ENCODE peak calls at places on chromosomes 12 and 14, in six cellular contexts. A is body of pancreas, T is mammary epithelial cell, H is thyroid gland, R is heart left ventricle, U is mesenchymal stem cell. J is an unnamed sample. For H3K36me3, the result is how much of the 10 kb centered on the place peaks cover.

GRCh38 chr12:100058482-100059029 is 73.8 kb upstream of the ANKS1B start:
- DNase-seq in A (no peak), T (peak), H (no peak), R (no peak), U (peak), J (peak)

GRCh38 chr12:50507930-50508329 is 3.1 kb downstream of the DIP2B start:
- DNase-seq in A (no peak), T (no peak), H (no peak), R (no peak), U (no peak), J (no peak)

GRCh38 chr14:69658664-69659261 is 47.4 kb downstream of the SUSD6 start:
- DNase-seq in A (no peak), T (peak), H (no peak), R (no peak), U (no peak), J (peak)

GRCh38 chr12:76763746-76764675 is at the start of gene ZDHHC17:
- DNase-seq in A (peak), T (peak), H (peak), R (peak), U (peak), J (peak)

GRCh38 chr14:23601845-23602180 is 23.2 kb upstream of the JPH4 start:
- DNase-seq in A (no peak), T (no peak), H (no peak), R (no peak), U (no peak), J (no peak)

GRCh38 chr12:27387473-27387872 is 54.8 kb downstream of the BMAL2 start:
- DNase-seq in A (no peak), T (no peak), H (no peak), R (no peak), U (no peak), J (no peak)

GRCh38 chr12:30880061-30880460 is 46.5 kb upstream of the TSPAN11 start:
- DNase-seq in A (no peak), T (no peak), H (no peak), R (no peak), U (peak), J (no peak)

GRCh38 chr14:61616524-61617185 is 78.7 kb upstream of the HIF1A start:
- DNase-seq in A (no peak), T (peak), H (no peak), R (no peak), U (peak), J (peak)

GRCh38 chr12:4203772-4204376 is 69.7 kb upstream of the CCND2 start:
- DNase-seq in A (no peak), T (no peak), H (no peak), R (no peak), U (no peak), J (no peak)

GRCh38 chr12:94603434-94604068 is 46.8 kb downstream of the TMCC3 start:
- DNase-seq in A (peak), T (no peak), H (no peak), R (no peak), U (no peak), J (no peak)

GRCh38 chr14:31278883-31279282 is 71.3 kb upstream of the HECTD1 start:
- DNase-seq in A (no peak), T (no peak), H (no peak), R (no peak), U (no peak), J (no peak)

GRCh38 chr14:87995500-87996275 is 2.7 kb upstream of the GALC start:
- DNase-seq in A (no peak), T (no peak), H (no peak), R (no peak), U (peak), J (no peak)

GRCh38 chr12:114508529-114509129 is 102.7 kb upstream of the TBX5 start:
- DNase-seq in A (peak), T (peak), H (peak), R (peak), U (peak), J (peak)

GRCh38 chr12:54052745-54053624 is 650 bp upstream of the HOXC4 start:
- DNase-seq in A (no peak), T (no peak), H (no peak), R (no peak), U (peak), J (no peak)

GRCh38 chr12:29148065-29148957 is 767 bp upstream of the FAR2 start:
- DNase-seq in A (no peak), T (peak), H (peak), R (peak), U (peak), J (peak)

GRCh38 chr14:65788876-65789859 is 376.6 kb downstream of the FUT8 start:
- DNase-seq in A (no peak), T (no peak), H (no peak), R (no peak), U (no peak), J (no peak)

GRCh38 chr14:86038401-86038985 is 508.5 kb downstream of the FLRT2 start:
- DNase-seq in A (peak), T (peak), H (peak), R (peak), U (peak), J (peak)

GRCh38 chr14:91303091-91303923 is 58.8 kb upstream of the GPR68 start:
- DNase-seq in A (no peak), T (no peak), H (no peak), R (peak), U (no peak), J (peak)

GRCh38 chr12:68425998-68426397 is 93.8 kb upstream of the MDM1 start:
- DNase-seq in A (no peak), T (peak), H (no peak), R (no peak), U (peak), J (no peak)

GRCh38 chr14:92459479-92460421 is 53.8 kb upstream of the RIN3 start:
- DNase-seq in A (no peak), T (no peak), H (peak), R (peak), U (no peak), J (no peak)

GRCh38 chr14:103078420-103078749 is 5.6 kb upstream of the LBHD2 start:
- DNase-seq in A (peak), T (peak), H (peak), R (peak), U (peak), J (peak)

GRCh38 chr12:124952801-124953200 is 36.1 kb downstream of the DHX37 start:
- DNase-seq in A (no peak), T (no peak), H (no peak), R (no peak), U (no peak), J (peak)

GRCh38 chr12:124956571-124956970 is 32.4 kb downstream of the DHX37 start:
- DNase-seq in A (no peak), T (no peak), H (no peak), R (no peak), U (no peak), J (no peak)

GRCh38 chr12:124953689-124954405 is 35.1 kb downstream of the DHX37 start:
- DNase-seq in A (no peak), T (no peak), H (no peak), R (no peak), U (no peak), J (no peak)

GRCh38 chr12:124952295-124952694 is 36.6 kb downstream of the DHX37 start:
- DNase-seq in A (no peak), T (no peak), H (no peak), R (peak), U (no peak), J (no peak)

GRCh38 chr12:124954771-124955170 is 34.2 kb downstream of the DHX37 start:
- DNase-seq in A (no peak), T (no peak), H (no peak), R (no peak), U (no peak), J (no peak)
- H3K36me3 ChIP-seq in A (under half), T (under half), H (under half), R (half or more), U (half or more), J (under half)

GRCh38 chr12:25531502-25532052 is 21.5 kb downstream of the LMNTD1 start:
- DNase-seq in A (no peak), T (no peak), H (no peak), R (no peak), U (no peak), J (no peak)
- H3K27ac ChIP-seq in A (no peak), T (no peak), H (no peak), R (no peak), U (no peak), J (no peak)

GRCh38 chr14:67646136-67646535 is 26.4 kb downstream of the ARG2 start:
- DNase-seq in A (no peak), T (no peak), H (no peak), R (no peak), U (no peak), J (no peak)

GRCh38 chr14:67643671-67644070 is 24.0 kb downstream of the ARG2 start:
- DNase-seq in A (no peak), T (peak), H (no peak), R (no peak), U (no peak), J (no peak)

GRCh38 chr14:67645414-67645813 is 25.7 kb downstream of the ARG2 start:
- DNase-seq in A (peak), T (no peak), H (no peak), R (no peak), U (no peak), J (no peak)

GRCh38 chr14:67641902-67642749 is 22.4 kb downstream of the ARG2 start:
- DNase-seq in A (no peak), T (no peak), H (no peak), R (no peak), U (no peak), J (no peak)

DNA sequence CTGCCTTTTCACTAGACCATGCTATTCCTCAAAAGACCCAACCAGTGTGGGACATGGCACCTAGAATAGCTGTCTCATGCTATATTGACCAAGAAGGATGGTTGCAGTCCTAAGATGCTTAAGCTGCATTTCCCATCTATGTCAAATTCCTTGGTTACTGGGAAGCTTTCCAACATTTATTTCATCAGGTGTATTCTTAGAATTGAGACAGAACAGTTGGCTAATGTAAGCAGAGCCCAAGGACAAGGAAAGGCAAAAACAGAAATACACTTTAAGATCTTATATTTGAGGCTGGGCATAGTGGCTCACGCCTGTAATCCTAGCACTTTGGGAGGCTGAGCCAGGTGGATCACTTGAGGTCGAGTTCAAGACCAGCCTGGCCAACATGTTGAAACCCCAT is 24.7 kb downstream of the ARG2 start:
- DNase-seq in A (no peak), T (no peak), H (no peak), R (no peak), U (peak), J (no peak)
- H3K36me3 ChIP-seq in A (under half), T (under half), H (under half), R (under half), U (under half), J (under half)

DNA sequence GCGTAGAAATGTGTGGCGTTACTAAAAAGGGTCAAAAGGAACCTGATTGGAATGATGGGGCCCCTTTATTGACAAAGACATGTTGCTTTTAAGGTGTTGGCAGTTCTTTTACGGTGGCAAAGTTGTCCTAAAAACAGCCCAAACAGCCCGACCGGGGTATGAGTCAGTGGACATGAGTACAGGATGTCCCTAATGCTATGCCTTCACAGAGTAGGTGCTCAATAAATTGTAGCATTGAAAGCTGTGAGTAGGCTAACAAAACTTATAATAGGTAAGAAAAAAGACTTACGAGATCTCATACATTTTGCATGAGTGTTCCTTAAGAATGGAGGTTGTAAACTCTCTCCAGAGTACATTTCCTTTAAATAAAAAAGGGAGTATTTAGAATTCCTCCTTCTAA is 2.6 kb downstream of the ELK3 start:
- DNase-seq in A (no peak), T (peak), H (no peak), R (no peak), U (peak), J (peak)
- H3K27ac ChIP-seq in A (peak), T (peak), H (peak), R (peak), U (peak), J (peak)

GRCh38 chr12:56599797-56600196 is 30.3 kb downstream of the BAZ2A start:
- DNase-seq in A (no peak), T (no peak), H (no peak), R (no peak), U (no peak), J (no peak)

GRCh38 chr12:56599041-56599440 is 31.1 kb downstream of the BAZ2A start:
- DNase-seq in A (no peak), T (no peak), H (no peak), R (no peak), U (no peak), J (no peak)

GRCh38 chr12:56600753-56601152 is 29.4 kb downstream of the BAZ2A start:
- DNase-seq in A (no peak), T (no peak), H (no peak), R (no peak), U (no peak), J (no peak)

GRCh38 chr12:56602239-56602638 is 27.9 kb downstream of the BAZ2A start:
- DNase-seq in A (no peak), T (no peak), H (no peak), R (no peak), U (no peak), J (no peak)

GRCh38 chr12:56601503-56601902 is 28.6 kb downstream of the BAZ2A start:
- DNase-seq in A (no peak), T (no peak), H (no peak), R (peak), U (no peak), J (no peak)
- H3K36me3 ChIP-seq in A (half or more), T (under half), H (half or more), R (half or more), U (half or more), J (under half)

GRCh38 chr12:19706936-19707335 is 267.6 kb downstream of the AEBP2 start:
- DNase-seq in A (no peak), T (no peak), H (no peak), R (no peak), U (no peak), J (no peak)

GRCh38 chr12:19712041-19712440 is 272.7 kb downstream of the AEBP2 start:
- DNase-seq in A (no peak), T (peak), H (no peak), R (no peak), U (peak), J (no peak)

GRCh38 chr12:19707948-19708409 is 268.7 kb downstream of the AEBP2 start:
- DNase-seq in A (no peak), T (peak), H (no peak), R (no peak), U (peak), J (no peak)

GRCh38 chr12:19709889-19710288 is 270.6 kb downstream of the AEBP2 start:
- DNase-seq in A (no peak), T (no peak), H (peak), R (no peak), U (no peak), J (no peak)

GRCh38 chr12:19710811-19711793 is 271.8 kb downstream of the AEBP2 start:
- DNase-seq in A (peak), T (no peak), H (no peak), R (no peak), U (peak), J (no peak)
- H3K27ac ChIP-seq in A (peak), T (no peak), H (peak), R (peak), U (peak), J (no peak)

DNA sequence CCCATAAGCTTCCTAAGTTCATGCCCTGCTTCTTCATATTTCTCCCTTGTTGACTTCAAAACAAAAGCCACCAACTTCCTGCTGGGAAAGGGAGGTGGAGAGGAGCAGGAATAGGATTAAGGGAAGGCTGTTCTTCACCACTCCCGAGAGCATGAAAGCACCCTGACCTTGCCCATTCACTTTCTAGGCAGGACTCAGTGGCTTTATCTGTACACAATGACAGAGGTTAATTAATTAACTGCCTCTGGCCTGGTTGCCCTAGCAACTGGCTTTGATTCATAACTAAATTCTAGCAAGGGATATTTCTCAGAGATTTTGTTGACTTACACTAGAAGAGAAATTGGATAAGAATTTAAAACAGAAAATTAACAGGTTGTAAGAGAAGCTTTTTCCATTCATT is 396.8 kb downstream of the RPS29 start:
- DNase-seq in A (no peak), T (no peak), H (no peak), R (no peak), U (no peak), J (no peak)
- H3K36me3 ChIP-seq in A (under half), T (under half), H (under half), R (under half), U (under half), J (under half)

GRCh38 chr14:22336031-22336430 is 253.0 kb downstream of the DAD1 start:
- DNase-seq in A (no peak), T (no peak), H (no peak), R (no peak), U (peak), J (no peak)

GRCh38 chr14:22339277-22339676 is 249.7 kb downstream of the DAD1 start:
- DNase-seq in A (peak), T (no peak), H (peak), R (peak), U (peak), J (no peak)

GRCh38 chr14:22334627-22335026 is 254.4 kb downstream of the DAD1 start:
- DNase-seq in A (no peak), T (no peak), H (no peak), R (no peak), U (no peak), J (no peak)

GRCh38 chr14:22337938-22338337 is 251.1 kb downstream of the DAD1 start:
- DNase-seq in A (no peak), T (no peak), H (no peak), R (no peak), U (no peak), J (no peak)

GRCh38 chr14:22338381-22338780 is 250.6 kb downstream of the DAD1 start:
- DNase-seq in A (no peak), T (no peak), H (peak), R (no peak), U (no peak), J (no peak)
- H3K27ac ChIP-seq in A (no peak), T (no peak), H (peak), R (peak), U (no peak), J (no peak)

DNA sequence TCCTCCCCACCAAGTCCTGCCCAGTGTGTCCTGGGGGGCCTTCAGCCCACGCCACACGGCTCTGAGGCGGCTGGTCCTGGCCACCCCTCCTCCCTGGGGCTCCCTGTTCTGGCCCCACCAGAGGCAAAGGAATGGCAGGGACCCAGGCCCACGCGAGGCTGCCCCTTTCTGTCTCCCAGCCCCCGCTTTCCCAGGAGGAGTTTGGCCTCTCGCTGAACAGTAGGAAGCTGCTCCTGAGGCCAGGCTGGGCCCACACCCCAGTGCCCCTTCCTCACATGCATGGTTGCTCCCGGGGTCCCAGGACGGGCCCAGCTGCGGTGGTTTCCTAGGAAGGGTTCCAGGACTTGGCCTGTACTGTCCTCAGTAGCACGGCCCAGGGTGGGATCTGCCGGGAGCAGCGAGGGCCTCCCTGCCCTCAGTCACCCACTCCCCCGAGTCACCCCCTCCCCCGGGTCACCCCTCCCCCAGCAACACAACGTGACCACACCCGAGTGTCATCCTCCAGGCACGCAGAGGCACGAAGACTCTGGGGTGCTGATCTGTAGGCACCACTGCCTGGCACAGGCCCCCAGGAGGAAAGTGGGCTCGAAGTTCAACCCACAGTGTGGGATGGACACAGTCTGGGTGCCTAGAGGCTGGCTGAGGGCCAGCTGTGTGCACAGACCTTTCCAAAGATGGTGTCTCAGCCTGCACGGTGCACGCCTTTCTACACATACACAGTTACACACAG is 33.0 kb downstream of the LRCOL1 start:
- DNase-seq in A (no peak), T (no peak), H (no peak), R (no peak), U (no peak), J (no peak)
- H3K36me3 ChIP-seq in A (under half), T (under half), H (under half), R (half or more), U (half or more), J (under half)